ENCODE peak calls at places on chromosomes 2 and 18, in four cellular contexts. E, R, X and N are unnamed samples.
A peak's percentile ranks its signal among the peaks of the same experiment; 100 is the strongest.

GRCh38 chr18:48983793-48984437 is 33.1 kb upstream of the SMAD7 start:
- DNase-seq in X (no peak), E (no peak), R (no peak), N (no peak)

GRCh38 chr2:227717687-227718567 is at the start of gene SLC19A3:
- DNase-seq in R (no peak), X (peak; percentile 89), E (no peak), N (peak; percentile 9)

GRCh38 chr18:22710628-22711380 is 222.3 kb upstream of the RBBP8 start:
- DNase-seq in X (no peak), E (no peak), R (no peak), N (no peak)

GRCh38 chr18:56315363-56315762 is 323.0 kb downstream of the TXNL1 start:
- DNase-seq in E (no peak), R (no peak), X (no peak), N (no peak)

GRCh38 chr2:176139621-176140020 is 10.1 kb downstream of the HOXD8 start:
- DNase-seq in R (no peak), E (no peak), X (no peak), N (no peak)

GRCh38 chr2:112646102-112646719 is 472 bp downstream of the SLC20A1 start:
- DNase-seq in R (peak; percentile 33), E (no peak), X (no peak), N (no peak)

GRCh38 chr2:28532399-28532798 is 36.5 kb downstream of the PLB1 start:
- DNase-seq in X (no peak), R (no peak), E (no peak), N (no peak)

GRCh38 chr18:64208531-64208930 is 59.6 kb upstream of the LINC00305 start:
- DNase-seq in X (no peak), R (no peak), E (no peak), N (no peak)

GRCh38 chr18:45386256-45386655 is 229.0 kb upstream of the SLC14A2 start:
- DNase-seq in X (no peak), E (no peak), R (no peak), N (no peak)

GRCh38 chr2:181123798-181124217 is 143.4 kb downstream of the UBE2E3 start:
- DNase-seq in E (peak; percentile 53), X (no peak), R (peak; percentile 46), N (peak; percentile 73)

GRCh38 chr2:134855709-134856108 is 17.3 kb downstream of the ACMSD start:
- DNase-seq in R (no peak), X (no peak), E (no peak), N (no peak)
- TF ChIP-seq CTCF in R (no peak), X (no peak), E (no peak), N (no peak)

DNA sequence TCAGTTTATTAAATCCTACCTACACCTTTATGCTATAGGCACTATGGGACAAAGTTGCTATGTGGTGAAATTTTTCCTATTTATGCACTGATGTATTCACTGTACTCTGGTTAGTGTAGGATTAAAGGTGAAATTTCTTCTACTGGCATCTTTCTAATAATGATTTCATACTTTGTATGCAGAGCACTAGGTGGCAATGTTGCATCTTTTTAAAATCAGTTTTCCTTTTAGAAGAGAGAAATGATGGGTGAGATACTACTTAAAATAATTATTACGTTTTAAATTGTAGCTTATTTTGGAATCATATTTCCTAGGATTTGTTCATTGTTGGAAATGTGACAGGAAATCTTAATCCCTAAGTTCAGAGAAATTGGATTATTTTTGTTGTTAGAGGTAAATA is 150.9 kb downstream of the CD8B2 start:
- DNase-seq in X (no peak), R (no peak), E (no peak), N (no peak)
- TF ChIP-seq CTCF in X (peak; percentile 29), R (no peak), E (no peak), N (peak; percentile 13)

DNA sequence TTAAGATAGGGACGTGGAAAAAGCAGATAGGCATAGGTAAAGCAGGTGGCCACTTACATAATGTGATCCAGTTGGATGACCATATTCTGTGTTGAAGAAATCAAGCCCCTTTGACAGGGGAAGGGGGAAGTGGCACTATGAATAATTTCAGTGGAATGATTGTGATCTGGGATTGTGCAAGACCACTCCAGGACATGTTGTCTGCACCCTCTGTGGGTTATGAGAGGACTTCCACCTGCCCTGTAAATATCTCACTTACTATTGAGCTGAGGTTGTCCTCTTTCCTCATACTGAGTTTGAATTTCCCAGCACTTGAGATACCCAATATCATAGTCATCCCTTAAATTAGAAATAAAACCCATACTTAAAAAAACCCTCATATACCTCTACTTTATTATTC is 220.7 kb downstream of the IRS1 start:
- DNase-seq in R (no peak), E (no peak), X (no peak), N (no peak)
- TF ChIP-seq CTCF in R (no peak), E (no peak), X (no peak), N (no peak)

DNA sequence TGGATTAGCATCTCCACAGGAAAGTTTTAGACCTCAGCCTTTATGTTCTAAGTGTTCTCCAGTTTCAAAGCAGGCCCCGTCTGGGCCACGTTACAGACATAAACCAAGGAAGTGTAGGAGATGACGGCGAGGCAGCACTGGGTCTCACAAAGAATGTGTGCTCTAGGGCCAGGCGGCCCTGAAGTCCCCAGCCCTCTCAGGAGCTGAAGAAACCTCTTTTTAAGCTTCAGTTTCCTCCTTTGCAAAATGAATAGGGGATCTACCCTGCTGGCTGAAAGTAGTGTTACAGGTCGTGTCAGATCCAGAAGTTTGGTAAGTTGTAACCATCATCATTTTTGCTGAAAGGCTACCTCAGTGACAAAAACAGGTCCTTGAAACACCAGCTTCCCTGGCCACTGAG is 81.7 kb downstream of the SPRED2 start:
- DNase-seq in E (no peak), X (no peak), R (no peak), N (peak; percentile 61)
- TF ChIP-seq CTCF in E (peak; percentile 11), X (no peak), R (no peak), N (peak; percentile 37)

GRCh38 chr2:26785431-26786206 is at the start of gene CENPA:
- DNase-seq in E (peak; percentile 99), R (peak; percentile 93), X (peak; percentile 98), N (peak; percentile 93)
- TF ChIP-seq CTCF in E (peak; percentile 1), R (no peak), X (peak; percentile 40), N (no peak)

DNA sequence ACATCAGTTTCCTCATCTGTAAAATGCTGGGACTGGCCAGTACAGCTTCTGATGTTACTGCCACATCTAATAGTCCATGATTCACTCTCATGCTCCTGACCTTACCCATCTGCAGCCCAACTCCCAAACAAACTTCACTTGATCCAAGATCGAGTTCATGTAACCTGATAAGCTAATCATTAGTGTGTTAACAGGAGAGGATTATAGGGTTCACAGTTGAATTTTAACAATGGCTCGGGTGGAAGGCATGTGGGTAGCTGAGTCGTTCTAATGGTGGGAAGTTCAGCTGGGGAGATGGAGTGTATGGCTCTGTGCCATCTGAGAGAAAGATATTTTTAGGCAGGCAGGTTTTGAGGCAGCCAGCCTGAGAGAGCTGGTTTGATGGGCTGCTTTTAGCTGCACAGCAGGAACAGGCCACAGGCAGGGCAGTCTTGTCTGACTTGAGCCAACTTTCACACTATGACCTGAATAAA is 17.6 kb upstream of the NFE2L2 start:
- DNase-seq in X (no peak), R (no peak), E (no peak), N (no peak)
- TF ChIP-seq CTCF in X (no peak), R (no peak), E (no peak), N (no peak)

DNA sequence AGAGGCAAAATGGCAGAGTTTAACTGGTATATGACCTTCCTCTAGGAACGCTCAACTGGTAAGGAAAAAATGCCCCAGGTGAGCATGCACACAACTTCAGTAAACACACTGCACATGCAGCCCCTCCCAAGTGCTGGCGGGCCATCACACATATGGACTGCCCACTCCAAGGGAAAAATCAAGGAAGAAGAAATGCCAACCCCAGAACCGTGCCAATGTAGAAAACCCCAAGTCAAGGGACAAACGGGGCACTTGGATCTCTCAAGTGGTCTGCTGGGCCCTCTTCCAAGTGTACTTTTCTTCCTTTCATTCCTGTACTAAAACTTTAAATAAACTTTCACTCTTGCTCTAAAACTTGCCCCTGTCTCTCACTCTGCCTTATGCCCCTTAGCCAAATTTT is 76.4 kb upstream of the ACVR1 start:
- DNase-seq in R (no peak), E (no peak), X (no peak), N (no peak)
- TF ChIP-seq CTCF in R (no peak), E (no peak), X (no peak), N (no peak)

DNA sequence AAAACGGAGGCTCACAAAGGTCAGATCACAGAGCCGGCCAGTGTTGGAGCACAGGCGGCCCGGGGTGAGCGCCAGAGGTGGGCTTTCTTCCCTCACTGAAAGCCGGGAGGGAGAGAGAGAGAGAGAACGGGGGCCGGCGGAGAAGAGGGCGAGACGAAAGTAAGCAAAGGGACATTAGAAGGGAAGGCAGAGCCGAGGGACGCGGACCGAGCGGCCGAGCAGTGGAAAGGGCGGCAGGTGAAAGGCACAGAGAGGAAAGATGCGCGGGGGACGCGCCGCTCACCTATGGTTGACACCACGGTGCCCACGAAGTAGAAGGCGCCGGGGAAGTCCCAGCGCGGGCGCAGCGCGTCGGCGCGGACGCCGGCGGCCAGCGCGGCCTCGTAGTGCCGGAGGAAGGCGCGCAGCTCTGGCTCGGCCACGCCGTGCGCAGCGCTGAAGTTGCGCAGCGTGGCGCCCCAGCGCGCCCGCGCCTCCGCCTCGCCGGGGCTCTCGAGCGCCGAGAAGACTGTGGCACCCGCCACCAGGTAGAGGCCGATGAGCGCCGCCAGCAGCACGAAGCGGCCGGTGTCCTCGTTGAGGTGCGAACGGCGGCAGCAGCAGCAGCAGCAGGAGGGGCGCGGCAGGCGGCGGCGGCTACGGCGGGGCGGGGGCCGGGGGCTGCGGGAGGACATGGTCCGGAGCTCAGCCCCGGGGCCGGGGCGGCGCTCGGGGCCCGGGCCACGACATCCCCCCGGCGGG is 166.9 kb downstream of the MSH2 start:
- DNase-seq in X (no peak), R (no peak), E (no peak), N (peak; percentile 46)
- TF ChIP-seq CTCF in X (no peak), R (no peak), E (no peak), N (no peak)

GRCh38 chr2:15334650-15335326 is 226.3 kb downstream of the NBAS start:
- DNase-seq in X (no peak), R (no peak), E (no peak), N (no peak)

DNA sequence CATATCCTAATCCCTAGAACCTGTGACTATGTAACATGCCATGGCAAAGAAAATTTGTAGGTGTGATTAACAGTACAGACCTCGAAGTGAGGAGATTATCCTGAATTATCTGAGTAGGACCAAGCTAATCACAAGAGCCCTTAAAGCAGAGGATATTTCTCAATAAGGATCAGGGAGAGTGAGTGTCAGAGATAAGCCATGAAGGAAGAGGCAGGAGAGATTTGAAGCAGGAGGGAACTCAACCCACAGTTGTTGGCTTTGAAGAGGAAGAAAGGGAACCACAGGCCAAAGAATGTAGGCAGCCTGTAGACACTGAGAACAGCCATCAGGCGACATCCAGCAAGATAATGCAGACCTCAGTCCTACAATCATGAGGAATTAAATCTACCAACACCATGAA is 229.3 kb downstream of the NBAS start:
- DNase-seq in X (no peak), E (no peak), R (no peak), N (no peak)
- TF ChIP-seq CTCF in X (no peak), E (no peak), R (no peak), N (no peak)